ENCODE peak calls at places on chromosomes 11 and 22, in eight cellular contexts. E is fibroblast of pulmonary artery; Y is fibroblast of lung; F is left ventricle myocardium inferior; A is HL-60; K is GM12865; P is CD4-positive, alpha-beta memory T cell; O is body of pancreas. S is an unnamed sample.

GRCh38 chr11:78606667-78607066 is 32.0 kb upstream of the NARS2 start:
- DNase-seq in E (no peak), Y (no peak), F (no peak), A (no peak), K (no peak), P (no peak), O (no peak), S (no peak)

GRCh38 chr11:100759106-100759505 is 72.0 kb downstream of the ARHGAP42 start:
- DNase-seq in E (no peak), Y (no peak), F (no peak), A (no peak), K (no peak), P (no peak), O (no peak), S (no peak)

GRCh38 chr11:14380947-14381555 is 22.1 kb upstream of the RRAS2 start:
- DNase-seq in E (peak; percentile 49), Y (peak; percentile 54), F (peak; percentile 84), A (peak; percentile 14), K (peak; percentile 58), P (peak; percentile 42), O (peak; percentile 81), S (no peak)

GRCh38 chr22:42857845-42858481 is 890 bp upstream of the ARFGAP3 start:
- DNase-seq in E (no peak), Y (no peak), F (no peak), A (no peak), K (no peak), P (no peak), O (peak; percentile 74), S (no peak)

GRCh38 chr11:2690596-2691354 is 9.0 kb downstream of the KCNQ1OT1 start:
- DNase-seq in E (no peak), Y (no peak), F (no peak), A (no peak), K (no peak), P (no peak), O (peak; percentile 6), S (no peak)

GRCh38 chr22:37032535-37033460 is 13.3 kb downstream of the MPST start:
- DNase-seq in E (peak; percentile 93), Y (peak; percentile 79), F (no peak), A (peak; percentile 91), K (no peak), P (no peak), O (peak; percentile 94), S (no peak)

GRCh38 chr22:35392357-35392756 is 7.6 kb upstream of the MCM5 start:
- DNase-seq in E (no peak), Y (no peak), F (no peak), A (no peak), K (peak; percentile 60), P (no peak), O (no peak), S (no peak)

GRCh38 chr22:38973289-38974169 is 8.6 kb upstream of the APOBEC3B start:
- DNase-seq in E (peak; percentile 19), Y (peak; percentile 37), F (no peak), A (peak; percentile 21), K (peak; percentile 71), P (peak; percentile 62), O (peak; percentile 65), S (no peak)

GRCh38 chr22:31625661-31626426 is 36.2 kb downstream of the PISD start:
- DNase-seq in E (peak; percentile 58), Y (no peak), F (peak; percentile 37), A (no peak), K (no peak), P (no peak), O (no peak), S (no peak)

GRCh38 chr11:76666408-76666807 is 4.1 kb downstream of the LRRC32 start:
- DNase-seq in E (peak; percentile 50), Y (peak; percentile 46), F (peak; percentile 58), A (no peak), K (peak; percentile 80), P (no peak), O (peak; percentile 28), S (no peak)

GRCh38 chr22:30017375-30017774 is 62.9 kb upstream of the HORMAD2 start:
- DNase-seq in E (no peak), Y (peak; percentile 46), F (no peak), A (no peak), K (no peak), P (no peak), O (no peak), S (no peak)

GRCh38 chr22:31377609-31378008 is 21.8 kb upstream of the DRG1 start:
- DNase-seq in E (peak; percentile 70), Y (no peak), F (no peak), A (no peak), K (no peak), P (no peak), O (no peak), S (no peak)

GRCh38 chr11:100581318-100581717 is 105.8 kb upstream of the ARHGAP42 start:
- DNase-seq in E (no peak), Y (no peak), F (no peak), A (no peak), K (no peak), P (no peak), O (no peak), S (no peak)

GRCh38 chr11:69912911-69913451 is 93.8 kb upstream of the FGF3 start:
- DNase-seq in E (no peak), Y (peak; percentile 20), F (no peak), A (peak; percentile 6), K (peak; percentile 18), P (no peak), O (peak; percentile 11), S (no peak)

GRCh38 chr11:130580372-130580771 is 131.9 kb downstream of the ADAMTS15 start:
- DNase-seq in E (peak; percentile 91), Y (peak; percentile 44), F (peak; percentile 53), A (no peak), K (no peak), P (no peak), O (no peak), S (no peak)

GRCh38 chr11:92886243-92886905 is 83.1 kb upstream of the MTNR1B start:
- DNase-seq in E (peak; percentile 70), Y (peak; percentile 75), F (no peak), A (peak; percentile 31), K (peak; percentile 61), P (no peak), O (peak; percentile 38), S (no peak)

GRCh38 chr11:37333345-37333744 is 735.3 kb upstream of the RAG2 start:
- DNase-seq in E (no peak), Y (no peak), F (no peak), A (no peak), K (no peak), P (no peak), O (no peak), S (no peak)

GRCh38 chr22:19730141-19730661 is 6.9 kb downstream of the GP1BB start:
- DNase-seq in E (no peak), Y (no peak), F (no peak), A (no peak), K (no peak), P (no peak), O (no peak), S (no peak)

GRCh38 chr22:19731736-19732135 is 8.4 kb downstream of the GP1BB start:
- DNase-seq in E (no peak), Y (no peak), F (no peak), A (no peak), K (no peak), P (no peak), O (no peak), S (no peak)

GRCh38 chr22:19731361-19731725 is 8.0 kb downstream of the GP1BB start:
- DNase-seq in E (no peak), Y (no peak), F (no peak), A (no peak), K (no peak), P (no peak), O (no peak), S (no peak)

GRCh38 chr22:19729507-19729906 is 6.2 kb downstream of the GP1BB start:
- DNase-seq in E (no peak), Y (no peak), F (no peak), A (no peak), K (no peak), P (no peak), O (no peak), S (no peak)

GRCh38 chr22:19730662-19731360 is 7.5 kb downstream of the GP1BB start:
- DNase-seq in E (peak; percentile 79), Y (peak; percentile 69), F (peak; percentile 86), A (peak; percentile 69), K (peak; percentile 79), P (peak; percentile 73), O (peak; percentile 84), S (no peak)
- H3K4me3 ChIP-seq in E (peak overlapping the region; percentile 47), Y (peak overlapping the region; percentile 39), F (peak overlapping the region; percentile 60), A (peak overlapping the region; percentile 18), K (no peak overlapping the region), P (no peak overlapping the region), O (no peak overlapping the region), S (peak overlapping the region; percentile 47)

DNA sequence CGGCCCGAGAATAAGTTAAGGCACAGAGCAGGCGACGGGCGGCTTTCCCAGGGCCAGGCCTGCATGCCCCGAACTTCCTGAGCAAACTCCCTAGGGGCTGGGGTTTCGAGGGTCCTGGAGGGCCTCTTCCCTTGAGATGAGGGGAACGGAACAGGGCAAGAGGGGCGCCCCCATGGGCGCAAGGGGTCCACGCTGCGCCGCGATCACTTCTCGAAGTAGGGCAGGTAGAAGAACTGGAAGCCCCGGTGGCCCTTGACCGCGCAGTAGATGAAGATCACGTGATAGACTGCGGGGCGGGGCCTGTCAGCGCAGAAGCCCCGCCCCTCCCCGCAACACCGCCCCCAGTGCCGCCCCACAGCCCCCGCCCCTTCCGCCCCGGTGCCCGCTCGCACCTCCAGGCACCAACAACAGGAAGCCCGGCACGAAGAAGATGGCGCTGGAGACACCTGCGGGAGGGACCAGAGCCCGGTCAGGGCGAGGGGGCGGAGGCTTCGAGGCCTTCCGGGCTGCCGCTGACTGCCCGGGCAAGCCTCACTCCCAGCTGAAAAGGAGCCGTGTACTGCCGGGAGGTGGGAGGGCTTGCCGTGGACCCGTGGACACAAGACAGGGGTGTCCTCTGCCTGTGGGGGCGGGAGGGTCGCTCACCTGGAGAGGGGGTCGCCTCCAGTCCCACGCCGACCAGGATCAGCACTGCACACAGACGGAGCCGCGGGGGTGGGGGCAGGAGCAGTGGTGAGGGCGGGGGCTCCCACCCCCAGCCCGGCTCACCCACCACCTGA is 4.5 kb downstream of the TMEM134 start:
- DNase-seq in E (peak; percentile 44), Y (peak; percentile 52), F (peak; percentile 87), A (peak; percentile 94), K (peak; percentile 97), P (peak; percentile 96), O (peak; percentile 95), S (no peak)
- H3K4me3 ChIP-seq in E (peak overlapping the region; percentile 52), Y (peak overlapping the region; percentile 29), F (peak overlapping the region; percentile 75), A (peak overlapping the region; percentile 89), K (peak overlapping the region; percentile 80), P (peak overlapping the region; percentile 61), O (peak overlapping the region; percentile 1), S (peak overlapping the region; percentile 48)

GRCh38 chr11:35363246-35364100 is 55.9 kb downstream of the SLC1A2 start:
- DNase-seq in E (no peak), Y (no peak), F (no peak), A (no peak), K (no peak), P (no peak), O (no peak), S (peak; percentile 94)
- H3K4me3 ChIP-seq in E (no peak overlapping the region), Y (no peak overlapping the region), F (no peak overlapping the region), A (no peak overlapping the region), K (no peak overlapping the region), P (no peak overlapping the region), O (no peak overlapping the region), S (no peak overlapping the region)

DNA sequence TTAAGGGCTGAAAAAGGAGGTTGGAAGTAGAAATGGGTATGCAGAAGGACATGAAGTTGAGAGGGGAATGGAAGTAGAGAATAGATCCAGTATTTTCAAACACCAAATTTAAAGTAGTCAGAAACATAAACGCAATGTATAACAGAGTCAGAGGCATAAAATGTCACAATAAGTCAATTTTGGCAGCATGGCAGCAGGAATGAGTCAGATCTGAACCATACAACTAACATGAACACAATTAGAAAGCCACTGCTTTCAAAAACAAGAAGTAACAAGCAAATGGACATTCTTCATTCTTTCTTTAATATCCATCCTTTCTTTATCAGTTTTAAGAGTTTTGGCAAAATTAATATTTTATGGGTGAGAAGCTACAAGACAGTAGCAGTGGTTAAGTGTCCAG is 2.5 kb downstream of the CHORDC1 start:
- DNase-seq in E (peak; percentile 69), Y (peak; percentile 75), F (no peak), A (no peak), K (peak; percentile 30), P (no peak), O (no peak), S (no peak)
- H3K4me3 ChIP-seq in E (no peak overlapping the region), Y (no peak overlapping the region), F (no peak overlapping the region), A (peak overlapping the region; percentile 60), K (peak overlapping the region; percentile 67), P (no peak overlapping the region), O (no peak overlapping the region), S (peak overlapping the region; percentile 82)

S was measured in vagina.